ENCODE peak calls at places on chromosomes 6 and 20, in four cellular contexts. C, V, H and M are unnamed samples.

GRCh38 chr6:142416179-142416578 is 114.4 kb downstream of the ADGRG6 start:
- DNase-seq in C (peak), V (peak), H (peak), M (no peak)

GRCh38 chr6:111591901-111592461 is 13.7 kb downstream of the TRAF3IP2 start:
- DNase-seq in C (no peak), V (no peak), H (no peak), M (no peak)

GRCh38 chr20:57530327-57530981 is 5.5 kb upstream of the CTCFL start:
- DNase-seq in C (no peak), V (no peak), H (no peak), M (no peak)

GRCh38 chr20:56468317-56469076 is at the start of gene RTF2:
- DNase-seq in C (peak), V (peak), H (peak), M (peak)

GRCh38 chr6:127177030-127177928 is 58.8 kb downstream of the RSPO3 start:
- DNase-seq in C (no peak), V (peak), H (peak), M (no peak)

GRCh38 chr20:8454137-8454712 is 322.2 kb downstream of the PLCB1 start:
- DNase-seq in C (peak), V (peak), H (peak), M (no peak)

GRCh38 chr6:28710466-28711191 is 184.9 kb downstream of the GPX5 start:
- DNase-seq in C (no peak), V (no peak), H (peak), M (no peak)

GRCh38 chr6:57147401-57147800 is 24.7 kb upstream of the BAG2 start:
- DNase-seq in C (no peak), V (no peak), H (no peak), M (no peak)

GRCh38 chr6:14382381-14383236 is 265.0 kb downstream of the CD83 start:
- DNase-seq in C (no peak), V (no peak), H (no peak), M (no peak)

GRCh38 chr20:53130819-53131218 is 158.7 kb downstream of the TSHZ2 start:
- DNase-seq in C (no peak), V (no peak), H (no peak), M (no peak)

GRCh38 chr6:128432394-128432793 is 88.0 kb downstream of the PTPRK start:
- DNase-seq in C (no peak), V (peak), H (peak), M (no peak)

GRCh38 chr6:6900566-6901204 is 207.1 kb upstream of the RREB1 start:
- DNase-seq in C (no peak), V (no peak), H (no peak), M (no peak)

GRCh38 chr6:16480780-16481179 is 242.4 kb downstream of the GMPR start:
- DNase-seq in C (no peak), V (no peak), H (no peak), M (no peak)

GRCh38 chr6:2911171-2911570 is 8.1 kb upstream of the SERPINB9 start:
- DNase-seq in C (no peak), V (no peak), H (no peak), M (no peak)

GRCh38 chr20:37095609-37096414 is at the start of gene RBL1:
- DNase-seq in C (peak), V (peak), H (peak), M (peak)

GRCh38 chr20:60209048-60209447 is 250.8 kb downstream of the CDH26 start:
- DNase-seq in C (no peak), V (no peak), H (no peak), M (no peak)

GRCh38 chr6:148771212-148771601 is 24.4 kb downstream of the UST start:
- DNase-seq in C (no peak), V (no peak), H (no peak), M (no peak)

GRCh38 chr6:126232671-126233070 is 107.2 kb upstream of the CENPW start:
- DNase-seq in C (no peak), V (no peak), H (no peak), M (no peak)

GRCh38 chr6:155023717-155024116 is 28.6 kb downstream of the TIAM2 start:
- DNase-seq in C (no peak), V (no peak), H (no peak), M (no peak)

GRCh38 chr20:62039738-62040137 is 25.9 kb downstream of the TAF4 start:
- DNase-seq in C (no peak), V (no peak), H (no peak), M (no peak)

GRCh38 chr6:84773431-84774173 is 9.2 kb upstream of the TBX18 start:
- DNase-seq in C (no peak), V (no peak), H (no peak), M (peak)

GRCh38 chr6:1388927-1389790 is at the start of gene FOXF2:
- DNase-seq in C (no peak), V (no peak), H (no peak), M (no peak)

GRCh38 chr20:64238115-64238825 is 17.3 kb upstream of the PCMTD2 start:
- DNase-seq in C (no peak), V (no peak), H (no peak), M (no peak)

GRCh38 chr6:154481541-154482013 is 28.9 kb downstream of the CNKSR3 start:
- DNase-seq in C (no peak), V (no peak), H (no peak), M (no peak)

GRCh38 chr6:143061597-143062385 is 1.1 kb downstream of the AIG1 start:
- DNase-seq in C (no peak), V (no peak), H (no peak), M (no peak)

GRCh38 chr6:34768148-34768547 is 10.8 kb downstream of the SNRPC start:
- DNase-seq in C (no peak), V (no peak), H (no peak), M (no peak)

GRCh38 chr6:158653577-158654354 is 3.9 kb downstream of the SYTL3 start:
- DNase-seq in C (no peak), V (no peak), H (no peak), M (no peak)

GRCh38 chr20:39943336-39943735 is 745.7 kb downstream of the MAFB start:
- DNase-seq in C (no peak), V (no peak), H (no peak), M (no peak)

GRCh38 chr6:88380618-88381288 is 214.6 kb upstream of the CNR1 start:
- DNase-seq in C (no peak), V (no peak), H (peak), M (no peak)

GRCh38 chr6:46130665-46131064 is 876 bp downstream of the ENPP4 start:
- DNase-seq in C (no peak), V (no peak), H (no peak), M (no peak)